ENCODE peak calls at places on chromosomes 11 and 22, in seven cellular contexts. K is aorta, U is substantia nigra, I is neuronal stem cell, C is LoVo, F is Right ventricle myocardium superior, S is anterior cingulate cortex. G is an unnamed sample.

GRCh38 chr11:27081056-27081455 is 40.4 kb downstream of the BBOX1 start:
- DNase-seq in F (no peak), I (no peak), S (no peak), C (no peak), K (no peak), U (no peak), G (no peak)

GRCh38 chr22:47847281-47847890 is 1084.9 kb downstream of the TBC1D22A start:
- DNase-seq in K (no peak), I (no peak), F (no peak), S (no peak), C (no peak), U (no peak), G (peak)

GRCh38 chr11:46554205-46555162 is 39.3 kb downstream of the AMBRA1 start:
- DNase-seq in U (no peak), I (no peak), K (no peak), C (peak), F (no peak), S (no peak), G (no peak)

GRCh38 chr11:61966673-61967176 is 709 bp downstream of the FTH1 start:
- DNase-seq in F (no peak), I (no peak), C (peak), U (no peak), S (no peak), K (peak), G (no peak)

GRCh38 chr22:49969751-49970527 is 9.4 kb downstream of the PIM3 start:
- DNase-seq in I (no peak), K (peak), C (no peak), U (no peak), F (peak), S (no peak), G (no peak)

GRCh38 chr22:29258407-29259252 is 9.2 kb downstream of the RHBDD3 start:
- DNase-seq in U (no peak), C (no peak), F (no peak), S (no peak), K (no peak), I (no peak), G (no peak)

GRCh38 chr22:16824718-16825687 is at the start of gene XKR3:
- DNase-seq in C (peak), K (no peak), F (no peak), S (no peak), I (no peak), U (no peak), G (no peak)

GRCh38 chr11:111696556-111696955 is 69.6 kb downstream of the PPP2R1B start:
- DNase-seq in I (no peak), K (no peak), C (no peak), S (no peak), U (no peak), F (no peak), G (no peak)

GRCh38 chr22:37428649-37429586 is 1.6 kb upstream of the ELFN2 start:
- DNase-seq in S (no peak), I (peak), U (no peak), K (no peak), F (peak), C (peak), G (no peak)

GRCh38 chr11:36243641-36244040 is 45.6 kb downstream of the COMMD9 start:
- DNase-seq in F (no peak), S (peak), I (no peak), C (no peak), K (no peak), U (no peak), G (peak)

G was measured in occipital lobe.